ENCODE peak calls at places on chromosome 1, in ten cellular contexts. W is right cardiac atrium; L is fibroblast of villous mesenchyme; X is transverse colon; E is colonic mucosa; G is CD8-positive, alpha-beta memory T cell; H is hippocampal formation; T is stimulated activated CD4-positive, alpha-beta T cell treated with anti-CD3 and anti-CD28 coated beads, Interleukin-15, amount 100 ng/mL, for 1 hour; C is CD8-positive, alpha-beta T cell; Q is naive thymus-derived CD8-positive, alpha-beta T cell. J is an unnamed sample.

GRCh38 chr1:38677756-38678155 is 181.8 kb downstream of the RRAGC start:
- DNase-seq in T (no peak), L (no peak), X (no peak), H (no peak), W (no peak), C (no peak), Q (no peak), G (no peak), E (no peak), J (no peak)

GRCh38 chr1:162554258-162554657 is 7.3 kb upstream of the UAP1 start:
- DNase-seq in X (no peak), C (no peak), E (no peak), L (peak; percentile 74), H (no peak), T (no peak), G (no peak), W (no peak), Q (no peak), J (no peak)

GRCh38 chr1:53348491-53349368 is 20.9 kb upstream of the LRP8 start:
- DNase-seq in T (no peak), X (no peak), G (no peak), Q (no peak), C (peak; percentile 1), W (no peak), H (no peak), E (peak; percentile 7), L (no peak), J (no peak)

GRCh38 chr1:67685558-67686271 is 714 bp downstream of the GADD45A start:
- DNase-seq in W (peak; percentile 83), H (no peak), L (peak; percentile 38), C (peak; percentile 64), G (peak; percentile 75), Q (peak; percentile 45), T (peak; percentile 54), E (peak; percentile 51), X (peak; percentile 56), J (peak; percentile 48)

GRCh38 chr1:20698195-20698910 is 19.5 kb downstream of the KIF17 start:
- DNase-seq in E (no peak), H (no peak), C (no peak), W (peak; percentile 41), L (peak; percentile 73), Q (no peak), X (no peak), T (no peak), G (no peak), J (no peak)

GRCh38 chr1:231419738-231420298 is 2.3 kb downstream of the EGLN1 start:
- DNase-seq in G (no peak), Q (no peak), X (no peak), T (no peak), L (no peak), H (no peak), E (no peak), C (no peak), W (no peak), J (no peak)

GRCh38 chr1:235336903-235337302 is 8.5 kb downstream of the GGPS1 start:
- DNase-seq in E (no peak), T (no peak), Q (no peak), W (no peak), L (peak; percentile 67), H (no peak), X (no peak), C (no peak), G (no peak), J (no peak)

GRCh38 chr1:78483903-78484302 is 6.9 kb upstream of the PTGFR start:
- DNase-seq in E (no peak), W (peak; percentile 20), X (no peak), H (no peak), T (no peak), G (no peak), C (no peak), L (peak; percentile 2), Q (no peak), J (no peak)

GRCh38 chr1:167544447-167544846 is 9.1 kb downstream of the CREG1 start:
- DNase-seq in Q (no peak), E (no peak), L (no peak), C (no peak), W (no peak), H (no peak), X (peak; percentile 18), T (no peak), G (no peak), J (no peak)

GRCh38 chr1:115976900-115977480 is 677 bp downstream of the SLC22A15 start:
- DNase-seq in W (peak; percentile 55), Q (no peak), X (no peak), L (peak; percentile 3), G (no peak), H (peak; percentile 60), T (no peak), E (no peak), C (no peak), J (no peak)

GRCh38 chr1:47411441-47411840 is 4.6 kb upstream of the FOXE3 start:
- DNase-seq in G (no peak), L (no peak), H (no peak), T (no peak), Q (no peak), X (no peak), W (no peak), C (no peak), E (no peak), J (no peak)

J was measured in effector CD4-positive, alpha-beta T cell.